ENCODE peak calls at places on chromosome 5, in nine cellular contexts. A is lower lobe of right lung; R is RWPE2; I is left ventricle myocardium superior; K is naive thymus-derived CD8-positive, alpha-beta T cell; J is heart right ventricle; W is activated naive CD8-positive, alpha-beta T cell treated with anti-CD3 and anti-CD28 coated beads, Interleukin-2, amount 50 U/mL, for 24 hours; V is stimulated activated memory B cell treated with anti-CD40 and anti-IgM and Interleukin-4, amounts not matched to agents 10 μg/mL and 1 μg/mL and 100 μg/mL, for 72 hours; D is activated T-cell treated with anti-CD3 and anti-CD28 coated beads, Interleukin-2, amount 50 U/mL, for 72 hours. H is an unnamed sample.

GRCh38 chr5:170292509-170292908 is 5.1 kb downstream of the LCP2 start:
- ATAC-seq in R (no peak), W (no peak), A (no peak), J (no peak), V (no peak), D (no peak), I (no peak), K (no peak), H (no peak)

GRCh38 chr5:146647656-146648199 is 131.7 kb upstream of the GPR151 start:
- ATAC-seq in J (no peak), D (no peak), I (no peak), R (no peak), K (no peak), A (no peak), W (no peak), V (no peak), H (no peak)

GRCh38 chr5:132176543-132176945 is 51.1 kb downstream of the P4HA2 start:
- ATAC-seq in K (no peak), J (no peak), W (peak; percentile 55), D (peak; percentile 78), A (no peak), V (peak; percentile 73), I (no peak), R (no peak), H (peak; percentile 51)

GRCh38 chr5:38595149-38595725 is 38.8 kb upstream of the LIFR start:
- ATAC-seq in W (no peak), A (no peak), R (peak; percentile 9), J (no peak), K (no peak), I (no peak), V (no peak), D (no peak), H (no peak)

GRCh38 chr5:174987443-174988012 is 263.1 kb downstream of the MSX2 start:
- ATAC-seq in K (no peak), D (no peak), I (peak; percentile 66), J (peak; percentile 52), V (no peak), A (no peak), W (no peak), R (no peak), H (no peak)

GRCh38 chr5:37015795-37016666 is 139.5 kb downstream of the NIPBL start:
- ATAC-seq in A (no peak), V (no peak), D (peak; percentile 32), I (no peak), W (no peak), J (no peak), R (peak; percentile 67), K (no peak), H (peak; percentile 47)

GRCh38 chr5:129377504-129377903 is 82.6 kb upstream of the ADAMTS19 start:
- ATAC-seq in I (no peak), A (no peak), V (no peak), J (no peak), D (no peak), W (no peak), R (no peak), K (no peak), H (no peak)

GRCh38 chr5:76441890-76442673 is 39.0 kb downstream of the IQGAP2 start:
- ATAC-seq in V (no peak), J (no peak), R (no peak), I (no peak), W (no peak), A (no peak), D (no peak), K (no peak), H (no peak)

GRCh38 chr5:118557103-118557805 is 431.1 kb downstream of the DTWD2 start:
- ATAC-seq in V (no peak), A (no peak), D (no peak), R (no peak), I (no peak), J (no peak), K (no peak), W (no peak), H (no peak)

GRCh38 chr5:107436276-107436675 is 234.5 kb downstream of the EFNA5 start:
- ATAC-seq in R (no peak), V (no peak), A (no peak), J (no peak), W (no peak), I (no peak), K (no peak), D (no peak), H (no peak)

GRCh38 chr5:139138790-139139189 is 59.4 kb downstream of the SIL1 start:
- ATAC-seq in A (peak; percentile 80), V (peak; percentile 77), R (peak; percentile 89), K (no peak), W (peak; percentile 43), D (peak; percentile 29), J (no peak), I (peak; percentile 85), H (peak; percentile 52)

GRCh38 chr5:117143381-117143780 is 568.8 kb upstream of the SEMA6A start:
- ATAC-seq in D (no peak), V (no peak), W (no peak), I (no peak), K (no peak), R (no peak), A (no peak), J (no peak), H (no peak)

GRCh38 chr5:136141561-136141960 is 8.9 kb downstream of the SMAD5 start:
- ATAC-seq in D (peak; percentile 64), R (peak; percentile 58), V (no peak), I (no peak), K (no peak), A (no peak), J (no peak), W (peak; percentile 65), H (peak; percentile 93)

GRCh38 chr5:141646026-141646425 is 5.2 kb downstream of the FCHSD1 start:
- ATAC-seq in W (no peak), D (no peak), A (no peak), V (no peak), I (no peak), J (no peak), R (peak; percentile 28), K (no peak), H (no peak)

GRCh38 chr5:168317521-168318147 is 26.2 kb downstream of the WWC1 start:
- ATAC-seq in I (peak; percentile 86), A (peak; percentile 63), J (peak; percentile 38), W (no peak), K (no peak), D (no peak), R (peak; percentile 50), V (no peak), H (no peak)

GRCh38 chr5:144189800-144190429 is 19.2 kb downstream of the KCTD16 start:
- ATAC-seq in I (no peak), R (peak; percentile 81), A (peak; percentile 69), V (peak; percentile 86), J (no peak), W (peak; percentile 85), K (peak; percentile 71), D (peak; percentile 84), H (peak; percentile 87)

GRCh38 chr5:73822989-73823339 is 197.0 kb downstream of the ARHGEF28 start:
- ATAC-seq in A (peak; percentile 71), R (peak; percentile 54), K (no peak), J (no peak), V (no peak), I (no peak), W (no peak), D (no peak), H (no peak)

GRCh38 chr5:148760945-148761638 is 65.3 kb upstream of the ADRB2 start:
- ATAC-seq in D (peak; percentile 77), A (no peak), V (peak; percentile 76), I (no peak), W (peak; percentile 86), J (no peak), K (no peak), R (no peak), H (peak; percentile 65)

GRCh38 chr5:34578962-34579361 is 77.2 kb upstream of the RAI14 start:
- ATAC-seq in K (no peak), D (no peak), J (no peak), R (no peak), V (no peak), A (no peak), I (no peak), W (no peak), H (no peak)

GRCh38 chr5:169029087-169029486 is 271.9 kb downstream of the SLIT3 start:
- ATAC-seq in V (no peak), I (no peak), A (no peak), R (no peak), J (no peak), W (no peak), D (no peak), K (no peak), H (no peak)